ENCODE peak calls at places on chromosomes 16 and 17, in eight cellular contexts. Y, U, G, H, F, E, A and I are unnamed samples.

GRCh38 chr17:79711715-79712305 is 18.9 kb upstream of the ENPP7 start:
- DNase-seq in U (no peak), H (no peak), A (no peak), Y (no peak), E (no peak), G (no peak), F (no peak), I (no peak)

GRCh38 chr16:88971371-88972097 is 5.5 kb downstream of the CBFA2T3 start:
- DNase-seq in Y (no peak), E (no peak), U (no peak), F (no peak), G (no peak), H (no peak), A (no peak), I (no peak)

GRCh38 chr17:80803451-80804428 is 187.9 kb upstream of the CHMP6 start:
- DNase-seq in G (no peak), Y (no peak), H (no peak), E (no peak), A (no peak), F (no peak), U (no peak), I (no peak)

GRCh38 chr16:66552288-66553143 is at the start of gene CKLF:
- DNase-seq in Y (peak; percentile 97), G (peak; percentile 93), U (peak; percentile 75), F (peak; percentile 88), E (peak; percentile 83), A (peak; percentile 97), H (peak; percentile 59), I (peak; percentile 97)

GRCh38 chr17:38980455-38981217 is 13.4 kb upstream of the FBXO47 start:
- DNase-seq in Y (no peak), E (no peak), U (no peak), A (no peak), G (no peak), F (no peak), H (peak; percentile 39), I (no peak)

GRCh38 chr16:3112058-3112880 is at the start of gene ZNF205:
- DNase-seq in F (peak; percentile 79), H (peak; percentile 57), U (peak; percentile 86), E (peak; percentile 80), G (peak; percentile 91), A (peak; percentile 90), Y (no peak), I (peak; percentile 29)

GRCh38 chr16:24073321-24073720 is 182.8 kb upstream of the CACNG3 start:
- DNase-seq in E (no peak), U (no peak), F (no peak), Y (no peak), H (no peak), A (no peak), G (no peak), I (no peak)

GRCh38 chr16:47019563-47019962 is 46.1 kb upstream of the DNAJA2 start:
- DNase-seq in U (peak; percentile 6), G (peak; percentile 23), A (no peak), Y (no peak), E (peak; percentile 21), H (no peak), F (no peak), I (no peak)